ENCODE peak calls at places on chromosomes 4 and X, in ten cellular contexts. C is memory B cell; X is activated CD4-positive, alpha-beta T cell treated with anti-CD3 and anti-CD28 coated beads for 48 hours; W is left ventricle myocardium superior; A is NB4; J is EL; T is keratinocyte; P is mucosa of gallbladder; K is astrocyte of the spinal cord; D is nucleus accumbens. M is an unnamed sample.
A peak's percentile ranks its signal among the peaks of the same experiment; 100 is the strongest.

GRCh38 chrX:96756491-96756890 is 71.8 kb downstream of the DIAPH2 start:
- DNase-seq in T (no peak), X (no peak), P (no peak), J (no peak), W (no peak), C (no peak), A (no peak), K (no peak), D (no peak), M (no peak)

GRCh38 chrX:49878128-49878833 is 1.0 kb upstream of the USP27X start:
- DNase-seq in K (no peak), D (peak; percentile 41), J (no peak), X (no peak), P (no peak), W (no peak), C (no peak), T (no peak), A (no peak), M (no peak)

GRCh38 chr4:83207497-83208105 is 77.0 kb downstream of the COQ2 start:
- DNase-seq in W (no peak), D (no peak), J (peak; percentile 94), C (no peak), A (no peak), P (no peak), X (no peak), K (peak; percentile 61), T (peak; percentile 35), M (peak; percentile 22)

GRCh38 chr4:69823481-69824186 is 36.3 kb downstream of the SULT1E1 start:
- DNase-seq in A (peak; percentile 41), D (no peak), X (peak; percentile 56), P (peak; percentile 61), T (no peak), W (no peak), K (peak; percentile 42), C (no peak), J (no peak), M (no peak)

GRCh38 chrX:47807548-47807947 is 29.2 kb upstream of the ZNF81 start:
- DNase-seq in C (no peak), D (no peak), K (no peak), J (no peak), P (no peak), X (no peak), A (no peak), T (no peak), W (peak; percentile 27), M (no peak)

GRCh38 chrX:46791927-46792825 is 33.3 kb upstream of the SLC9A7 start:
- DNase-seq in D (no peak), W (no peak), C (no peak), T (no peak), A (peak; percentile 84), X (peak; percentile 34), K (peak; percentile 92), J (peak; percentile 86), P (no peak), M (no peak)

GRCh38 chr4:52665592-52665991 is 6.5 kb upstream of the USP46 start:
- DNase-seq in P (no peak), W (no peak), A (peak; percentile 29), J (no peak), C (no peak), X (no peak), D (no peak), T (no peak), K (no peak), M (no peak)

GRCh38 chrX:39629001-39629400 is 468.8 kb downstream of the BCOR start:
- DNase-seq in P (no peak), D (no peak), T (no peak), X (no peak), A (no peak), K (no peak), J (no peak), C (no peak), W (no peak), M (no peak)

GRCh38 chr4:2459589-2460349 is 9.1 kb upstream of the RNF4 start:
- DNase-seq in A (no peak), D (no peak), X (no peak), W (no peak), T (no peak), P (no peak), K (no peak), C (no peak), J (no peak), M (no peak)

GRCh38 chr4:185591679-185592141 is 56.4 kb upstream of the PDLIM3 start:
- DNase-seq in A (no peak), C (no peak), X (no peak), T (no peak), P (no peak), K (no peak), W (no peak), D (no peak), J (no peak), M (no peak)

GRCh38 chr4:116664198-116664597 is 421.2 kb downstream of the TRAM1L1 start:
- DNase-seq in W (no peak), P (no peak), X (no peak), D (no peak), A (no peak), C (no peak), K (no peak), J (no peak), T (no peak), M (no peak)

GRCh38 chrX:22097295-22097694 is 65.2 kb downstream of the PHEX start:
- DNase-seq in J (peak; percentile 49), X (no peak), C (no peak), A (no peak), K (peak; percentile 82), D (no peak), W (no peak), T (no peak), P (no peak), M (no peak)

GRCh38 chr4:105474110-105474518 is 252 bp upstream of the PPA2 start:
- DNase-seq in P (peak; percentile 90), A (no peak), X (no peak), J (no peak), T (no peak), W (peak; percentile 94), C (no peak), K (peak; percentile 86), D (no peak), M (peak; percentile 91)

GRCh38 chr4:130067419-130067818 is 971.5 kb downstream of the C4orf33 start:
- DNase-seq in J (no peak), K (no peak), P (no peak), W (no peak), D (no peak), C (no peak), X (no peak), T (no peak), A (no peak), M (no peak)

GRCh38 chr4:89836897-89837384 is at the start of gene SNCA:
- DNase-seq in P (peak; percentile 33), D (peak; percentile 83), K (peak; percentile 64), X (peak; percentile 65), J (peak; percentile 19), W (peak; percentile 64), A (no peak), T (no peak), C (no peak), M (peak; percentile 91)

GRCh38 chr4:163544407-163545038 is 50.0 kb downstream of the TMA16 start:
- DNase-seq in C (peak; percentile 63), P (peak; percentile 52), T (no peak), W (peak; percentile 68), J (peak; percentile 59), X (peak; percentile 73), D (peak; percentile 11), A (peak; percentile 66), K (peak; percentile 55), M (no peak)

GRCh38 chr4:9898596-9899345 is 117.3 kb downstream of the DRD5 start:
- DNase-seq in C (no peak), P (peak; percentile 35), X (peak; percentile 7), W (peak; percentile 69), T (no peak), J (peak; percentile 6), D (no peak), K (no peak), A (peak; percentile 48), M (no peak)

GRCh38 chr4:40405194-40405593 is 70.1 kb downstream of the CHRNA9 start:
- DNase-seq in K (no peak), X (no peak), D (no peak), T (no peak), A (peak; percentile 31), J (no peak), C (no peak), W (no peak), P (no peak), M (no peak)

GRCh38 chr4:97548186-97548585 is 595.1 kb downstream of the STPG2 start:
- DNase-seq in P (no peak), C (no peak), W (no peak), A (no peak), X (no peak), D (no peak), T (no peak), K (no peak), J (no peak), M (no peak)

GRCh38 chrX:129747533-129747932 is 8.8 kb downstream of the XPNPEP2 start:
- DNase-seq in A (no peak), T (no peak), K (no peak), P (no peak), J (no peak), D (no peak), W (no peak), C (no peak), X (no peak), M (no peak)

GRCh38 chr4:15077969-15078368 is 75.7 kb downstream of the CPEB2 start:
- DNase-seq in J (peak; percentile 67), K (peak; percentile 74), A (peak; percentile 74), C (no peak), X (no peak), W (no peak), P (no peak), D (no peak), T (no peak), M (no peak)

GRCh38 chrX:129961180-129962083 is 21.0 kb upstream of the BCORL1 start:
- DNase-seq in P (peak; percentile 55), W (peak; percentile 71), D (no peak), K (no peak), C (peak; percentile 39), A (peak; percentile 95), T (peak; percentile 11), J (peak; percentile 48), X (peak; percentile 80), M (no peak)

GRCh38 chr4:140373328-140374129 is at the start of gene SCOC:
- DNase-seq in K (peak; percentile 100), J (peak; percentile 99), W (peak; percentile 99), D (peak; percentile 99), T (peak; percentile 88), P (peak; percentile 100), C (peak; percentile 82), A (peak; percentile 98), X (peak; percentile 98), M (peak; percentile 100)

GRCh38 chr4:140277576-140277975 is 95.9 kb upstream of the SCOC start:
- DNase-seq in A (no peak), J (no peak), P (no peak), D (no peak), K (no peak), X (no peak), T (no peak), W (no peak), C (no peak), M (no peak)

GRCh38 chrX:40006025-40007017 is 91.4 kb downstream of the BCOR start:
- DNase-seq in C (no peak), K (no peak), W (peak; percentile 77), J (peak; percentile 50), A (peak; percentile 34), T (no peak), D (no peak), P (peak; percentile 17), X (peak; percentile 51), M (no peak)

GRCh38 chrX:46681849-46682248 is 77.1 kb downstream of the SLC9A7 start:
- DNase-seq in A (no peak), D (no peak), T (no peak), J (no peak), X (no peak), P (no peak), W (no peak), K (no peak), C (no peak), M (no peak)

GRCh38 chr4:187602339-187603092 is 393.1 kb upstream of the ZFP42 start:
- DNase-seq in J (peak; percentile 89), T (no peak), W (no peak), P (no peak), K (peak; percentile 58), D (no peak), X (no peak), A (no peak), C (no peak), M (no peak)

GRCh38 chr4:115145393-115146160 is 32.2 kb upstream of the NDST4 start:
- DNase-seq in A (no peak), J (no peak), W (no peak), D (no peak), T (no peak), C (no peak), X (no peak), P (peak; percentile 13), K (no peak), M (no peak)

M was measured in vagina.